ENCODE peak calls at places on chromosomes 12 and 14, in five cellular contexts. W, A, C, K and D are unnamed samples. For H3K4me1, the result is how much of the 10 kb centered on the place peaks cover.

GRCh38 chr12:27936196-27936595 is 36.3 kb downstream of the PTHLH start:
- DNase-seq in W (no peak), A (no peak), C (peak), K (no peak), D (no peak)

GRCh38 chr12:30908389-30909087 is 18.0 kb upstream of the TSPAN11 start:
- DNase-seq in W (no peak), A (no peak), C (peak), K (peak), D (no peak)

GRCh38 chr14:29548948-29549370 is 378.7 kb downstream of the PRKD1 start:
- DNase-seq in W (no peak), A (peak), C (peak), K (peak), D (no peak)

GRCh38 chr14:85172290-85172689 is 357.7 kb upstream of the FLRT2 start:
- DNase-seq in W (no peak), A (no peak), C (no peak), K (no peak), D (no peak)

GRCh38 chr12:52249511-52250047 is 16.5 kb downstream of the KRT7 start:
- DNase-seq in W (no peak), A (no peak), C (no peak), K (no peak), D (no peak)

GRCh38 chr14:22845821-22846625 is 9.6 kb downstream of the MMP14 start:
- DNase-seq in W (no peak), A (no peak), C (no peak), K (no peak), D (no peak)

GRCh38 chr14:61385002-61385685 is 63.8 kb downstream of the PRKCH start:
- DNase-seq in W (no peak), A (no peak), C (no peak), K (no peak), D (no peak)

GRCh38 chr14:101507306-101508150 is 53.8 kb upstream of the DIO3 start:
- DNase-seq in W (no peak), A (no peak), C (no peak), K (no peak), D (peak)

GRCh38 chr12:22626429-22626828 is 1.5 kb downstream of the ETNK1 start:
- DNase-seq in W (no peak), A (no peak), C (peak), K (no peak), D (no peak)

GRCh38 chr12:124923906-124924734 is 9.7 kb upstream of the UBC start:
- DNase-seq in W (no peak), A (no peak), C (peak), K (no peak), D (peak)

GRCh38 chr12:33245459-33245858 is 194.2 kb downstream of the SYT10 start:
- DNase-seq in W (no peak), A (no peak), C (no peak), K (no peak), D (no peak)

GRCh38 chr12:112418248-112418595 is 525 bp upstream of the PTPN11 start:
- DNase-seq in W (no peak), A (no peak), C (no peak), K (no peak), D (no peak)

GRCh38 chr14:96352708-96353107 is 10.4 kb downstream of the ATG2B start:
- DNase-seq in W (no peak), A (no peak), C (no peak), K (no peak), D (no peak)

GRCh38 chr14:78022059-78022458 is 148.1 kb upstream of the NRXN3 start:
- DNase-seq in W (peak), A (peak), C (peak), K (peak), D (peak)

GRCh38 chr14:50856660-50857059 is 15.2 kb upstream of the ABHD12B start:
- DNase-seq in W (no peak), A (no peak), C (no peak), K (no peak), D (no peak)

GRCh38 chr12:34357791-34358190 is 335.5 kb downstream of the ALG10 start:
- DNase-seq in W (no peak), A (no peak), C (no peak), K (no peak), D (no peak)

GRCh38 chr12:55995366-55995765 is 1.7 kb upstream of the SUOX start:
- DNase-seq in W (no peak), A (no peak), C (no peak), K (no peak), D (no peak)

GRCh38 chr14:60485600-60486251 is at the start of gene C14orf39:
- DNase-seq in W (peak), A (no peak), C (no peak), K (peak), D (no peak)

GRCh38 chr14:24965934-24966593 is 83.9 kb downstream of the STXBP6 start:
- DNase-seq in W (peak), A (peak), C (peak), K (no peak), D (no peak)

GRCh38 chr12:76495556-76495955 is 64.0 kb downstream of the OSBPL8 start:
- DNase-seq in W (no peak), A (no peak), C (peak), K (no peak), D (no peak)

GRCh38 chr12:57154076-57154475 is 6.7 kb upstream of the LRP1-AS start:
- DNase-seq in W (no peak), A (no peak), C (no peak), K (peak), D (no peak)

GRCh38 chr14:104420990-104421389 is 158.6 kb upstream of the C14orf180 start:
- DNase-seq in W (no peak), A (no peak), C (no peak), K (no peak), D (no peak)

GRCh38 chr12:124607681-124608425 is 40.4 kb upstream of the NCOR2 start:
- DNase-seq in W (no peak), A (no peak), C (no peak), K (no peak), D (no peak)

GRCh38 chr14:50333010-50333409 is 20.9 kb downstream of the DMAC2L start:
- DNase-seq in W (peak), A (peak), C (peak), K (no peak), D (no peak)

GRCh38 chr12:132568301-132568700 is 42.1 kb downstream of the LRCOL1 start:
- DNase-seq in W (no peak), A (no peak), C (no peak), K (no peak), D (no peak)

GRCh38 chr12:12561305-12562015 is 1.2 kb downstream of the DUSP16 start:
- DNase-seq in W (peak), A (peak), C (peak), K (peak), D (peak)

GRCh38 chr12:90575995-90576394 is 379.0 kb downstream of the CCER1 start:
- DNase-seq in W (no peak), A (no peak), C (no peak), K (no peak), D (no peak)

GRCh38 chr12:94244165-94245133 is 96.1 kb downstream of the PLXNC1 start:
- DNase-seq in W (no peak), A (no peak), C (no peak), K (no peak), D (peak)

GRCh38 chr12:3022411-3022810 is 54.8 kb upstream of the TSPAN9 start:
- DNase-seq in W (no peak), A (no peak), C (no peak), K (no peak), D (no peak)

GRCh38 chr14:101202627-101203404 is 299.3 kb upstream of the RTL1 start:
- DNase-seq in W (no peak), A (no peak), C (no peak), K (no peak), D (no peak)

GRCh38 chr14:92692822-92693226 is 55.6 kb downstream of the LGMN start:
- DNase-seq in W (peak), A (peak), C (peak), K (peak), D (peak)

GRCh38 chr14:77844802-77845201 is 44.9 kb downstream of the ADCK1 start:
- DNase-seq in W (no peak), A (no peak), C (no peak), K (no peak), D (no peak)

GRCh38 chr14:24913746-24914145 is 136.2 kb downstream of the STXBP6 start:
- DNase-seq in W (no peak), A (no peak), C (no peak), K (no peak), D (no peak)

GRCh38 chr12:53223391-53224267 is 8.4 kb downstream of the RARG start:
- DNase-seq in W (no peak), A (no peak), C (peak), K (peak), D (no peak)

GRCh38 chr12:107661830-107662229 is 23.8 kb upstream of the PWP1 start:
- DNase-seq in W (no peak), A (no peak), C (no peak), K (no peak), D (no peak)

GRCh38 chr14:105836160-105836559 is 309.8 kb downstream of the TMEM121 start:
- DNase-seq in W (no peak), A (no peak), C (no peak), K (no peak), D (no peak)

GRCh38 chr14:94945615-94946014 is 175.7 kb upstream of the GSC start:
- DNase-seq in W (no peak), A (no peak), C (no peak), K (no peak), D (no peak)

GRCh38 chr12:108313609-108314331 is 25.3 kb downstream of the CMKLR1 start:
- DNase-seq in W (peak), A (peak), C (no peak), K (peak), D (no peak)

GRCh38 chr14:78566017-78566858 is 396.1 kb downstream of the NRXN3 start:
- DNase-seq in W (peak), A (peak), C (peak), K (peak), D (peak)

DNA sequence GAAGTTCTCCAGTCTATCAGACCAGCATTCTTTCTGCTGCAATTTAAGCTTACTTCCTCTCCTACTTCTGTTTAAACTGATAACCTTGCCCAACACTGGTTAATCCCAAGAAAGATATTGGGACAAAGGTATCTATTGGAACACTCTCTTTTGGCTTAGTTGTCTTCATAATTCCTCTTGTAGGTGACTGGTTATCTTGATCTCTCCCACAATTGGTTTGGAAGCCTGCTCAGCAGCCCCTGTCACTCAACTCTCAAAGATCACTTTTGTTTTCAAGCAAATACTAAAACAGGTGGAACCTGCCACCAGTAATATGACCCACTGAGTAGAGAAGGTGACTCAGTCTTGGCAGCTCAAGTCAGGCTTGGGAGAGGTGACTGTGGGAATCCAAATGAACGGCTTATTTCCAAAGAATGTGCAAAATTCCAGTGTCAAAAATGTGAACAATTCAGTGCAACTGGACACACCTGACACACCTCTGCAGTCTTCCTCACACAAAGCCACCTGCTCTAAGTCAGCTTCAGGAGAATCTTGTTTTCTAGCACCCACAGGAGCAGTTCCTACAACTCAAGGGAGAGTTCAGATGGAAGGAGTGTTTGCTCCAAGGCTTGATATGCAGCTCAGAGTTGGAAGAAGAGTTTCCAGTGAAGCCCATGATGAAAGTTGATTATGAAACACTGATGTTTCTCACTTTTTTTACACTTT is 83.2 kb upstream of the SLC38A2 start:
- DNase-seq in W (no peak), A (no peak), C (peak), K (no peak), D (no peak)
- H3K4me1 ChIP-seq in W (under half), A (under half), C (under half), K (under half), D (under half)

GRCh38 chr14:69238883-69239282 is 21.1 kb upstream of the GALNT16 start:
- DNase-seq in W (no peak), A (no peak), C (no peak), K (no peak), D (no peak)
- H3K27ac ChIP-seq in W (no peak), A (no peak), C (no peak), K (no peak), D (no peak)

GRCh38 chr14:75454963-75455546 is 27.2 kb downstream of the JDP2 start:
- DNase-seq in W (peak), A (peak), C (peak), K (peak), D (peak)
- TF ChIP-seq CTCF in W (no peak), A (no peak), C (no peak), K (no peak), D (no peak)

GRCh38 chr14:64713677-64714076 is 9.5 kb downstream of the PLEKHG3 start:
- DNase-seq in W (no peak), A (no peak), C (no peak), K (no peak), D (no peak)
- H3K4me1 ChIP-seq in W (under half), A (half or more), C (under half), K (under half), D (under half)

GRCh38 chr14:90301580-90302181 is 30.1 kb downstream of the NRDE2 start:
- DNase-seq in W (no peak), A (no peak), C (peak), K (peak), D (no peak)

GRCh38 chr14:90301122-90301521 is 30.6 kb downstream of the NRDE2 start:
- DNase-seq in W (no peak), A (no peak), C (no peak), K (no peak), D (no peak)

GRCh38 chr14:90300649-90301048 is 31.1 kb downstream of the NRDE2 start:
- DNase-seq in W (no peak), A (no peak), C (no peak), K (no peak), D (no peak)

GRCh38 chr14:90298230-90298629 is 33.5 kb downstream of the NRDE2 start:
- DNase-seq in W (no peak), A (no peak), C (no peak), K (no peak), D (no peak)

GRCh38 chr14:90299408-90299807 is 32.3 kb downstream of the NRDE2 start:
- DNase-seq in W (peak), A (peak), C (no peak), K (no peak), D (peak)
- H3K27ac ChIP-seq in W (peak), A (peak), C (no peak), K (no peak), D (no peak)

GRCh38 chr14:99137913-99138571 is 134.0 kb downstream of the BCL11B start:
- DNase-seq in W (no peak), A (no peak), C (no peak), K (no peak), D (no peak)

GRCh38 chr14:99136401-99136800 is 135.6 kb downstream of the BCL11B start:
- DNase-seq in W (no peak), A (no peak), C (no peak), K (no peak), D (no peak)

GRCh38 chr14:99138999-99139865 is 132.8 kb downstream of the BCL11B start:
- DNase-seq in W (no peak), A (no peak), C (no peak), K (no peak), D (no peak)

GRCh38 chr14:99136047-99136400 is 136.0 kb downstream of the BCL11B start:
- DNase-seq in W (no peak), A (no peak), C (no peak), K (no peak), D (no peak)

GRCh38 chr14:99137001-99137700 is 134.8 kb downstream of the BCL11B start:
- DNase-seq in W (no peak), A (no peak), C (no peak), K (no peak), D (no peak)
- TF ChIP-seq CTCF in W (no peak), A (no peak), C (no peak), K (no peak), D (no peak)

GRCh38 chr12:104526751-104527150 is 70.0 kb downstream of the CHST11 start:
- DNase-seq in W (no peak), A (no peak), C (no peak), K (no peak), D (no peak)

GRCh38 chr12:104526320-104526719 is 69.6 kb downstream of the CHST11 start:
- DNase-seq in W (no peak), A (no peak), C (no peak), K (no peak), D (no peak)

GRCh38 chr12:104524026-104524425 is 67.3 kb downstream of the CHST11 start:
- DNase-seq in W (no peak), A (no peak), C (no peak), K (no peak), D (no peak)

GRCh38 chr12:104522985-104523719 is 66.4 kb downstream of the CHST11 start:
- DNase-seq in W (no peak), A (no peak), C (no peak), K (no peak), D (no peak)

DNA sequence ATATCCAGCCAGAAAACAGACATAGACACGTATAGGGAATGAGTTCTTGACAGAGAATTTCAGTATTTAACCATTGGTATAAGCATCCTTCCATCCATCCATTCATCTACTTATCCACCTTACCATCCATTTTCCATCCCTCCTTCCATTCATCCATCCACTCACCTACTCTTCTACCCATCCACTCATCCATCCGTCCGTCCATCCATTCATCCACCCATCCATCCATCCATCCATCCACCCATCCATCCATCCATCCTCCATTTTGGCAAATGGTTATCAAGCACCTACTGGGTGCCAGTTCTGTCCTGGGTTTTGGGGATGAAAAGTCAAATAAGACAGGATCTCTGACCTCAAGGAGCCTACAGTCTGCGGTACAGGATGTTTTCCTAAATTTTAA is 67.7 kb downstream of the CHST11 start:
- DNase-seq in W (no peak), A (no peak), C (no peak), K (no peak), D (no peak)
- H3K4me1 ChIP-seq in W (under half), A (under half), C (under half), K (under half), D (half or more)